ENCODE peak calls at places on chromosomes 12 and 14, in five cellular contexts. D, Y, J, A and N are unnamed samples.

GRCh38 chr12:57983150-57983857 is 41.9 kb downstream of the ATP23 start:
- DNase-seq in D (peak), Y (peak), J (peak), A (peak), N (peak)

GRCh38 chr12:57853864-57854556 is 7.5 kb upstream of the CTDSP2 start:
- DNase-seq in D (no peak), Y (no peak), J (no peak), A (no peak), N (no peak)

GRCh38 chr12:15962760-15963159 is 51.6 kb downstream of the DERA start:
- DNase-seq in D (no peak), Y (peak), J (peak), A (no peak), N (no peak)

GRCh38 chr12:71954040-71954649 is 15.5 kb downstream of the TPH2 start:
- DNase-seq in D (no peak), Y (no peak), J (no peak), A (no peak), N (no peak)

GRCh38 chr14:92589213-92589852 is 75.8 kb downstream of the RIN3 start:
- DNase-seq in D (peak), Y (peak), J (no peak), A (no peak), N (no peak)

GRCh38 chr12:49188205-49188915 is 520 bp downstream of the TUBA1A start:
- DNase-seq in D (peak), Y (peak), J (peak), A (peak), N (peak)

GRCh38 chr14:67627519-67627918 is 7.8 kb downstream of the ARG2 start:
- DNase-seq in D (no peak), Y (no peak), J (no peak), A (no peak), N (no peak)

GRCh38 chr12:106249411-106250135 is 1.8 kb upstream of the CKAP4 start:
- DNase-seq in D (no peak), Y (no peak), J (no peak), A (no peak), N (no peak)

GRCh38 chr12:70555081-70555480 is 82.1 kb downstream of the PTPRB start:
- DNase-seq in D (no peak), Y (no peak), J (no peak), A (no peak), N (no peak)

GRCh38 chr14:103105580-103106168 is 11.1 kb downstream of the EXOC3L4 start:
- DNase-seq in D (no peak), Y (no peak), J (no peak), A (no peak), N (no peak)

GRCh38 chr12:75120202-75120774 is 89.4 kb downstream of the KCNC2 start:
- DNase-seq in D (no peak), Y (no peak), J (no peak), A (no peak), N (no peak)

GRCh38 chr12:72295101-72295500 is 22.9 kb downstream of the TRHDE start:
- DNase-seq in D (no peak), Y (no peak), J (peak), A (no peak), N (no peak)

GRCh38 chr12:23025372-23026021 is 400.5 kb downstream of the ETNK1 start:
- DNase-seq in D (no peak), Y (no peak), J (no peak), A (no peak), N (no peak)

GRCh38 chr12:116631619-116632018 is 72.4 kb downstream of the MAP1LC3B2 start:
- DNase-seq in D (no peak), Y (no peak), J (no peak), A (no peak), N (no peak)

GRCh38 chr12:91219511-91219910 is 36.9 kb upstream of the DCN start:
- DNase-seq in D (no peak), Y (peak), J (peak), A (no peak), N (no peak)

GRCh38 chr12:57772429-57773322 is at the start of gene EEF1AKMT3:
- DNase-seq in D (peak), Y (peak), J (peak), A (peak), N (peak)

GRCh38 chr14:57057803-57058202 is 210.9 kb downstream of the EXOC5 start:
- DNase-seq in D (no peak), Y (no peak), J (no peak), A (no peak), N (no peak)

GRCh38 chr12:88934163-88934747 is 354.0 kb upstream of the KITLG start:
- DNase-seq in D (no peak), Y (peak), J (peak), A (no peak), N (no peak)